ENCODE peak calls at places on chromosomes 16 and 17, in seven cellular contexts. E is AG09309, Y is dermis microvascular lymphatic vessel endothelial cell, A is fibroblast of mammary gland, P is foreskin melanocyte, J is endothelial cell of umbilical vein, H is mucosa of gallbladder. Z is an unnamed sample.

GRCh38 chr16:50310308-50311133 is 44.2 kb downstream of the ADCY7 start:
- DNase-seq in H (no peak), E (no peak), J (no peak), P (no peak), Y (no peak), A (no peak), Z (no peak)

GRCh38 chr16:9570521-9570920 is 479.1 kb downstream of the HAPSTR1 start:
- DNase-seq in Y (no peak), P (no peak), E (no peak), A (no peak), J (no peak), H (no peak), Z (no peak)

GRCh38 chr16:7688811-7689210 is 356.2 kb downstream of the RBFOX1 start:
- DNase-seq in Y (no peak), H (no peak), P (no peak), E (no peak), J (no peak), A (no peak), Z (no peak)

GRCh38 chr16:83418565-83418964 is 389.2 kb upstream of the HSBP1 start:
- DNase-seq in P (no peak), J (no peak), H (no peak), A (no peak), E (no peak), Y (no peak), Z (no peak)

GRCh38 chr17:68777243-68777855 is 176.2 kb upstream of the FAM20A start:
- DNase-seq in Y (no peak), P (peak; percentile 97), H (peak; percentile 59), J (peak; percentile 90), A (peak; percentile 94), E (no peak), Z (peak; percentile 4)

GRCh38 chr17:43341705-43342600 is 56.8 kb upstream of the ARL4D start:
- DNase-seq in H (no peak), P (no peak), E (peak; percentile 44), J (no peak), A (peak; percentile 83), Y (peak; percentile 23), Z (no peak)

GRCh38 chr16:1548234-1548633 is 14.8 kb downstream of the TMEM204 start:
- DNase-seq in E (no peak), Y (peak; percentile 81), A (no peak), J (peak; percentile 76), P (no peak), H (no peak), Z (no peak)

GRCh38 chr17:36148559-36149295 is 27.7 kb downstream of the TBC1D3B start:
- DNase-seq in E (no peak), A (peak; percentile 66), P (peak; percentile 33), H (peak; percentile 66), J (peak; percentile 67), Y (peak; percentile 40), Z (no peak)

GRCh38 chr16:52035406-52035805 is 511.5 kb downstream of the TOX3 start:
- DNase-seq in Y (no peak), A (no peak), J (no peak), E (no peak), P (no peak), H (no peak), Z (no peak)

Z was measured in NCI-H2081 treated with DMSO at 0.1 percent for 48 hours.